ENCODE peak calls at places on chromosomes 4 and X, in four cellular contexts. R, M, W and S are unnamed samples.

GRCh38 chr4:1061747-1062146 is 50.3 kb downstream of the FGFRL1 start:
- DNase-seq in R (no peak), W (no peak), M (no peak), S (no peak)

GRCh38 chr4:129972257-129972656 is 876.3 kb downstream of the C4orf33 start:
- DNase-seq in M (no peak), R (no peak), W (no peak), S (no peak)

GRCh38 chr4:73945674-73946449 is 36.0 kb downstream of the PF4 start:
- DNase-seq in W (no peak), M (no peak), R (no peak), S (no peak)

GRCh38 chrX:134528936-134529335 is 69.0 kb downstream of the HPRT1 start:
- DNase-seq in W (no peak), R (no peak), M (no peak), S (no peak)

GRCh38 chr4:176002007-176002623 is 63.5 kb upstream of the WDR17 start:
- DNase-seq in R (peak), W (no peak), M (no peak), S (peak)

GRCh38 chr4:72886602-72887001 is 182.9 kb downstream of the COX18 start:
- DNase-seq in W (no peak), M (no peak), R (no peak), S (peak)

GRCh38 chrX:48584698-48585097 is 10.4 kb downstream of the RBM3 start:
- DNase-seq in W (no peak), R (no peak), M (no peak), S (no peak)

GRCh38 chr4:82104578-82104977 is 269.2 kb downstream of the HNRNPD start:
- DNase-seq in W (no peak), M (no peak), R (no peak), S (no peak)

GRCh38 chr4:126777649-126778048 is 855.1 kb upstream of the INTU start:
- DNase-seq in R (peak), W (no peak), M (no peak), S (peak)

GRCh38 chr4:18938343-18939109 is 917.0 kb upstream of the LCORL start:
- DNase-seq in W (no peak), R (no peak), M (no peak), S (no peak)

GRCh38 chr4:80173841-80174240 is 23.5 kb upstream of the PRDM8 start:
- DNase-seq in W (no peak), M (no peak), R (peak), S (no peak)

GRCh38 chr4:38360201-38360600 is 303.8 kb upstream of the KLF3 start:
- DNase-seq in R (peak), W (no peak), M (no peak), S (no peak)

GRCh38 chr4:77251751-77252150 is 94.7 kb downstream of the CCNG2 start:
- DNase-seq in W (no peak), M (no peak), R (no peak), S (no peak)

GRCh38 chr4:184448828-184449227 is 25.5 kb downstream of the IRF2 start:
- DNase-seq in W (no peak), R (peak), M (no peak), S (peak)

GRCh38 chr4:37243061-37243460 is 1.5 kb upstream of the NWD2 start:
- DNase-seq in R (no peak), W (no peak), M (no peak), S (no peak)